ENCODE peak calls at places on chromosomes 4 and X, in four cellular contexts. One of them, this sample, is unnamed.

GRCh38 chrX:15073313-15073712 is 196.6 kb downstream of the ASB9 start:
- DNase-seq in choroid plexus epithelial cell: no peak
- DNase-seq in PC-9: no peak
- DNase-seq in hepatocyte: no peak
- DNase-seq in this sample: no peak

GRCh38 chr4:14841801-14842748 is 160.2 kb upstream of the CPEB2 start:
- DNase-seq in PC-9: no peak
- DNase-seq in choroid plexus epithelial cell: no peak
- DNase-seq in hepatocyte: no peak
- DNase-seq in this sample: no peak

GRCh38 chr4:83320548-83320947 is 14.1 kb downstream of the HPSE start:
- DNase-seq in choroid plexus epithelial cell: peak; percentile 26
- DNase-seq in hepatocyte: no peak
- DNase-seq in PC-9: no peak
- DNase-seq in this sample: no peak

GRCh38 chr4:48756689-48757220 is 23.3 kb downstream of the FRYL start:
- DNase-seq in choroid plexus epithelial cell: peak; percentile 34
- DNase-seq in PC-9: no peak
- DNase-seq in hepatocyte: no peak
- DNase-seq in this sample: no peak

GRCh38 chr4:152696764-152697250 is 17.0 kb upstream of the TMEM154 start:
- DNase-seq in hepatocyte: no peak
- DNase-seq in PC-9: peak; percentile 54
- DNase-seq in choroid plexus epithelial cell: peak; percentile 82
- DNase-seq in this sample: no peak

GRCh38 chr4:145154573-145154972 is 25.8 kb downstream of the OTUD4 start:
- DNase-seq in hepatocyte: peak; percentile 34
- DNase-seq in choroid plexus epithelial cell: peak; percentile 63
- DNase-seq in PC-9: no peak
- DNase-seq in this sample: no peak

GRCh38 chrX:79133897-79134296 is 10.6 kb upstream of the GPR174 start:
- DNase-seq in hepatocyte: no peak
- DNase-seq in PC-9: no peak
- DNase-seq in choroid plexus epithelial cell: no peak
- DNase-seq in this sample: no peak

GRCh38 chr4:110216079-110216478 is 17.7 kb upstream of the ELOVL6 start:
- DNase-seq in choroid plexus epithelial cell: no peak
- DNase-seq in hepatocyte: no peak
- DNase-seq in PC-9: no peak
- DNase-seq in this sample: no peak

GRCh38 chr4:69829678-69830077 is 30.3 kb downstream of the SULT1E1 start:
- DNase-seq in choroid plexus epithelial cell: no peak
- DNase-seq in hepatocyte: no peak
- DNase-seq in PC-9: no peak
- DNase-seq in this sample: no peak

GRCh38 chrX:77597090-77597489 is 149.9 kb downstream of the FGF16 start:
- DNase-seq in hepatocyte: no peak
- DNase-seq in choroid plexus epithelial cell: peak; percentile 59
- DNase-seq in PC-9: no peak
- DNase-seq in this sample: no peak

GRCh38 chr4:107931775-107932321 is 499 bp downstream of the CYP2U1 start:
- DNase-seq in PC-9: no peak
- DNase-seq in choroid plexus epithelial cell: no peak
- DNase-seq in hepatocyte: peak; percentile 6
- DNase-seq in this sample: no peak

GRCh38 chrX:118347131-118347530 is 1.2 kb downstream of the WDR44 start:
- DNase-seq in choroid plexus epithelial cell: peak; percentile 67
- DNase-seq in PC-9: peak; percentile 77
- DNase-seq in hepatocyte: peak; percentile 13
- DNase-seq in this sample: no peak

GRCh38 chr4:143616771-143617170 is 83.7 kb downstream of the FREM3 start:
- DNase-seq in choroid plexus epithelial cell: peak; percentile 11
- DNase-seq in hepatocyte: no peak
- DNase-seq in PC-9: peak; percentile 45
- DNase-seq in this sample: no peak

GRCh38 chrX:114932550-114932949 is 84.9 kb downstream of the IL13RA2 start:
- DNase-seq in PC-9: no peak
- DNase-seq in hepatocyte: no peak
- DNase-seq in choroid plexus epithelial cell: no peak
- DNase-seq in this sample: no peak

GRCh38 chrX:39443240-39443639 is 642.0 kb downstream of the MID1IP1 start:
- DNase-seq in PC-9: no peak
- DNase-seq in choroid plexus epithelial cell: no peak
- DNase-seq in hepatocyte: no peak
- DNase-seq in this sample: no peak

GRCh38 chr4:121096629-121097028 is 24.3 kb upstream of the NDNF start:
- DNase-seq in PC-9: no peak
- DNase-seq in choroid plexus epithelial cell: peak; percentile 66
- DNase-seq in hepatocyte: peak; percentile 26
- DNase-seq in this sample: no peak

GRCh38 chrX:111151764-111152163 is 55.8 kb downstream of the PAK3 start:
- DNase-seq in PC-9: no peak
- DNase-seq in choroid plexus epithelial cell: no peak
- DNase-seq in hepatocyte: no peak
- DNase-seq in this sample: no peak

GRCh38 chr4:21126113-21126512 is 425.9 kb downstream of the PACRGL start:
- DNase-seq in choroid plexus epithelial cell: no peak
- DNase-seq in hepatocyte: no peak
- DNase-seq in PC-9: no peak
- DNase-seq in this sample: no peak

GRCh38 chr4:100479971-100480370 is 37.9 kb downstream of the EMCN start:
- DNase-seq in hepatocyte: no peak
- DNase-seq in PC-9: no peak
- DNase-seq in choroid plexus epithelial cell: no peak
- DNase-seq in this sample: no peak

GRCh38 chrX:120813982-120814381 is 61.7 kb downstream of the CT47B1 start:
- DNase-seq in choroid plexus epithelial cell: no peak
- DNase-seq in PC-9: no peak
- DNase-seq in hepatocyte: no peak
- DNase-seq in this sample: no peak

GRCh38 chr4:9996319-9997110 is 24.8 kb downstream of the SLC2A9 start:
- DNase-seq in hepatocyte: peak; percentile 40
- DNase-seq in PC-9: no peak
- DNase-seq in choroid plexus epithelial cell: peak; percentile 80
- DNase-seq in this sample: no peak

GRCh38 chrX:17813277-17813676 is 47.8 kb downstream of the RAI2 start:
- DNase-seq in choroid plexus epithelial cell: no peak
- DNase-seq in hepatocyte: peak; percentile 19
- DNase-seq in PC-9: no peak
- DNase-seq in this sample: no peak

GRCh38 chr4:95231713-95232112 is 317.1 kb downstream of the UNC5C start:
- DNase-seq in PC-9: no peak
- DNase-seq in hepatocyte: peak; percentile 29
- DNase-seq in choroid plexus epithelial cell: no peak
- DNase-seq in this sample: no peak

GRCh38 chrX:23883737-23884354 is 23.9 kb downstream of the APOO start:
- DNase-seq in PC-9: peak; percentile 66
- DNase-seq in choroid plexus epithelial cell: peak; percentile 80
- DNase-seq in hepatocyte: no peak
- DNase-seq in this sample: no peak

GRCh38 chr4:128279624-128280225 is 7.9 kb downstream of the PGRMC2 start:
- DNase-seq in PC-9: no peak
- DNase-seq in hepatocyte: no peak
- DNase-seq in choroid plexus epithelial cell: no peak
- DNase-seq in this sample: no peak
- H3K4me3 ChIP-seq in PC-9: no peak overlapping the region
- H3K4me3 ChIP-seq in hepatocyte: no peak overlapping the region
- H3K4me3 ChIP-seq in choroid plexus epithelial cell: no peak overlapping the region
- H3K4me3 ChIP-seq in this sample: no peak overlapping the region

GRCh38 chr4:39698424-39699009 is 581 bp downstream of the UBE2K start:
- DNase-seq in choroid plexus epithelial cell: peak; percentile 28
- DNase-seq in hepatocyte: peak; percentile 60
- DNase-seq in PC-9: no peak
- DNase-seq in this sample: no peak

GRCh38 chr4:39702716-39703115 is 4.8 kb downstream of the UBE2K start:
- DNase-seq in PC-9: no peak
- DNase-seq in hepatocyte: no peak
- DNase-seq in choroid plexus epithelial cell: no peak
- DNase-seq in this sample: no peak

GRCh38 chr4:39697740-39698423 is at the start of gene UBE2K:
- DNase-seq in PC-9: peak; percentile 73
- DNase-seq in choroid plexus epithelial cell: peak; percentile 90
- DNase-seq in hepatocyte: peak; percentile 96
- DNase-seq in this sample: peak; percentile 55

GRCh38 chr4:39700500-39700899 is 2.6 kb downstream of the UBE2K start:
- DNase-seq in hepatocyte: no peak
- DNase-seq in PC-9: no peak
- DNase-seq in choroid plexus epithelial cell: no peak
- DNase-seq in this sample: no peak

DNA sequence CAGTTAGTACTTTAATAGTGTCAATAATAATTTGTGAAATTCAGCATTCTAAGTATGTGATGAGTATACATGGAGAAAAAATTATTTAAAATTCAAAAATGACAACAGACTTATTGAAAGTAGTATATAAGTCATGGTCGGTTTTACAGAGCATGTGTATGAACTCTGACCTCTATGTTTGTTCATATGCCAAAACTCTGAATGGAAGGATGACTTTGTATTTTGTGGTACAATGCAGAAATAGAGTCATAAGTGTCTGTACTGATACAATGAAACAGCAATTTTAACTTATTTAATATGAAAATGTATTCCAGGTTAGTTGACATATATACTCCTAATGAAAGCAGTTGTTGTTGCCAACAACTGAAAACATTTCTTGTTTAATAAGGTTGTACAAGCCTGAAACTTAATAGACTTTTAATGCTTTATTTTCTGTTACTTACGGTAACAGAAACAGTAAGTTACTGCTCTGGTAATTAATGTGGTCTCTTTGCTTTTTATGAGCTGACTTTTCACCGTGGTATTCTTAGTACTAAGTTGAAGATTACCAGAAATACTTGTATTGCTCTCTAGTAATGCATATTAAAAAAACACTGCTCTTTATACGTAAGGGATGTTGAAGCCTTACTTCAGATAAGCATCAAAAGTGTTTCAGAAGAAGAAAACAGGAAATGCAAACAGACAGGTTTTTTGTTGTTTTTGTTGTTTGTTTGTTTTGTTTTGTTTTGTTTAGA is 1.9 kb downstream of the UBE2K start:
- DNase-seq in hepatocyte: no peak
- DNase-seq in PC-9: peak; percentile 48
- DNase-seq in choroid plexus epithelial cell: peak; percentile 57
- DNase-seq in this sample: no peak
- H3K4me3 ChIP-seq in hepatocyte: peak overlapping the region; percentile 88
- H3K4me3 ChIP-seq in PC-9: peak overlapping the region; percentile 78
- H3K4me3 ChIP-seq in choroid plexus epithelial cell: peak overlapping the region; percentile 98
- H3K4me3 ChIP-seq in this sample: peak overlapping the region; percentile 84

GRCh38 chr4:105282489-105282888 is 135.8 kb downstream of the TET2 start:
- DNase-seq in PC-9: no peak
- DNase-seq in choroid plexus epithelial cell: no peak
- DNase-seq in hepatocyte: no peak
- DNase-seq in this sample: no peak

GRCh38 chr4:105279314-105279713 is 132.6 kb downstream of the TET2 start:
- DNase-seq in PC-9: no peak
- DNase-seq in hepatocyte: no peak
- DNase-seq in choroid plexus epithelial cell: no peak
- DNase-seq in this sample: no peak

GRCh38 chr4:105280338-105280809 is 133.7 kb downstream of the TET2 start:
- DNase-seq in choroid plexus epithelial cell: peak; percentile 49
- DNase-seq in hepatocyte: no peak
- DNase-seq in PC-9: no peak
- DNase-seq in this sample: no peak

GRCh38 chr4:105281016-105281415 is 134.3 kb downstream of the TET2 start:
- DNase-seq in choroid plexus epithelial cell: no peak
- DNase-seq in hepatocyte: no peak
- DNase-seq in PC-9: no peak
- DNase-seq in this sample: no peak

GRCh38 chr4:105283501-105283900 is 136.8 kb downstream of the TET2 start:
- DNase-seq in choroid plexus epithelial cell: peak; percentile 10
- DNase-seq in hepatocyte: no peak
- DNase-seq in PC-9: no peak
- DNase-seq in this sample: no peak
- H3K4me3 ChIP-seq in choroid plexus epithelial cell: no peak overlapping the region
- H3K4me3 ChIP-seq in hepatocyte: no peak overlapping the region
- H3K4me3 ChIP-seq in PC-9: no peak overlapping the region
- H3K4me3 ChIP-seq in this sample: no peak overlapping the region

GRCh38 chrX:129520151-129520550 is 3.1 kb downstream of the SMARCA1 start:
- DNase-seq in PC-9: no peak
- DNase-seq in choroid plexus epithelial cell: no peak
- DNase-seq in hepatocyte: no peak
- DNase-seq in this sample: no peak

GRCh38 chrX:129524250-129524850 is 1.1 kb upstream of the SMARCA1 start:
- DNase-seq in PC-9: no peak
- DNase-seq in hepatocyte: no peak
- DNase-seq in choroid plexus epithelial cell: no peak
- DNase-seq in this sample: no peak

GRCh38 chrX:129525162-129525561 is 1.9 kb upstream of the SMARCA1 start:
- DNase-seq in PC-9: no peak
- DNase-seq in choroid plexus epithelial cell: no peak
- DNase-seq in hepatocyte: no peak
- DNase-seq in this sample: peak; percentile 70

GRCh38 chrX:129523076-129524055 is at the start of gene SMARCA1:
- DNase-seq in hepatocyte: peak; percentile 84
- DNase-seq in PC-9: no peak
- DNase-seq in choroid plexus epithelial cell: peak; percentile 63
- DNase-seq in this sample: no peak

GRCh38 chrX:129522184-129523059 is 868 bp downstream of the SMARCA1 start:
- DNase-seq in PC-9: peak; percentile 79
- DNase-seq in hepatocyte: peak; percentile 78
- DNase-seq in choroid plexus epithelial cell: peak; percentile 68
- DNase-seq in this sample: no peak
- H3K4me3 ChIP-seq in PC-9: peak overlapping the region; percentile 94
- H3K4me3 ChIP-seq in hepatocyte: peak overlapping the region; percentile 49
- H3K4me3 ChIP-seq in choroid plexus epithelial cell: peak overlapping the region; percentile 82
- H3K4me3 ChIP-seq in this sample: peak overlapping the region; percentile 51

GRCh38 chr4:170089743-170090666 is at the start of gene AADAT:
- DNase-seq in choroid plexus epithelial cell: peak; percentile 69
- DNase-seq in hepatocyte: peak; percentile 91
- DNase-seq in PC-9: peak; percentile 44
- DNase-seq in this sample: peak; percentile 66

GRCh38 chr4:170089274-170089742 is 448 bp downstream of the AADAT start:
- DNase-seq in PC-9: no peak
- DNase-seq in choroid plexus epithelial cell: peak; percentile 52
- DNase-seq in hepatocyte: peak; percentile 64
- DNase-seq in this sample: no peak

GRCh38 chr4:170087163-170087700 is 2.5 kb downstream of the AADAT start:
- DNase-seq in choroid plexus epithelial cell: peak; percentile 29
- DNase-seq in PC-9: peak; percentile 52
- DNase-seq in hepatocyte: no peak
- DNase-seq in this sample: no peak

GRCh38 chr4:170090667-170091052 is 904 bp upstream of the AADAT start:
- DNase-seq in choroid plexus epithelial cell: peak; percentile 44
- DNase-seq in hepatocyte: no peak
- DNase-seq in PC-9: peak; percentile 45
- DNase-seq in this sample: peak; percentile 82

DNA sequence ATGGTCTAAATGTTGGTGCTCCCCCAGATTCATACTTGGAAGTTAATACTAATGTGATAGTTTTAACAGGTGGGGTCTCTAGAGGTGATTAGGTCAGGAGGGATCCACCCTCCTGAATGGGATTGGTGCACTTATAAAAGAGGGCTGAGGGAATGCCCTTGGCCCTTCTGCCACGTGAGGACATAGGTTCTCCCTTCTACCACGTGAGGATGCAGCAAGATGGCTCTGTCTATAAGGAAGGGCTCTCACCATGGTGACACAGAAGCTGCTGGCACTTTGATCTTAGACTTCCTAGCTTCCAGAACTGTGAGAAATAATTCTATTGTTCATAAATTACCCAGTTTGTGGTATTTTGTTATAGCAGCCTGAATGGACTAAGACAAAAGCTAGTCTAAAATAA is 1.1 kb downstream of the AADAT start:
- DNase-seq in PC-9: no peak
- DNase-seq in choroid plexus epithelial cell: no peak
- DNase-seq in hepatocyte: no peak
- DNase-seq in this sample: no peak
- H3K4me3 ChIP-seq in PC-9: peak overlapping the region; percentile 67
- H3K4me3 ChIP-seq in choroid plexus epithelial cell: no peak overlapping the region
- H3K4me3 ChIP-seq in hepatocyte: peak overlapping the region; percentile 93
- H3K4me3 ChIP-seq in this sample: peak overlapping the region; percentile 82